ENCODE peak calls at places on chromosome 11, in ten cellular contexts. One of them, this sample, is unnamed. For H3K4me1, the result is how much of the 10 kb centered on the place peaks cover.

GRCh38 chr11:129613076-129613475 is 202.6 kb upstream of the TMEM45B start:
- DNase-seq in GM12878: no peak
- DNase-seq in esophagus muscularis mucosa: peak
- DNase-seq in ovary: no peak
- DNase-seq in tibial nerve: no peak
- DNase-seq in A549: no peak
- DNase-seq in SK-N-SH: no peak
- DNase-seq in transverse colon: no peak
- DNase-seq in sigmoid colon: no peak
- DNase-seq in suprapubic skin: no peak
- DNase-seq in this sample: no peak

GRCh38 chr11:28114116-28114515 is 5.9 kb downstream of the METTL15 start:
- DNase-seq in SK-N-SH: no peak
- DNase-seq in transverse colon: no peak
- DNase-seq in suprapubic skin: no peak
- DNase-seq in tibial nerve: no peak
- DNase-seq in sigmoid colon: no peak
- DNase-seq in A549: no peak
- DNase-seq in ovary: no peak
- DNase-seq in GM12878: no peak
- DNase-seq in esophagus muscularis mucosa: no peak
- DNase-seq in this sample: no peak

GRCh38 chr11:92859290-92859689 is 110.2 kb upstream of the MTNR1B start:
- DNase-seq in SK-N-SH: no peak
- DNase-seq in transverse colon: no peak
- DNase-seq in ovary: no peak
- DNase-seq in esophagus muscularis mucosa: no peak
- DNase-seq in GM12878: no peak
- DNase-seq in suprapubic skin: no peak
- DNase-seq in A549: no peak
- DNase-seq in sigmoid colon: no peak
- DNase-seq in tibial nerve: no peak
- DNase-seq in this sample: no peak

GRCh38 chr11:31882951-31883392 is 71.8 kb upstream of the PAX6 start:
- DNase-seq in transverse colon: no peak
- DNase-seq in sigmoid colon: no peak
- DNase-seq in SK-N-SH: no peak
- DNase-seq in GM12878: no peak
- DNase-seq in A549: no peak
- DNase-seq in suprapubic skin: no peak
- DNase-seq in ovary: no peak
- DNase-seq in tibial nerve: no peak
- DNase-seq in esophagus muscularis mucosa: no peak
- DNase-seq in this sample: no peak

GRCh38 chr11:43825217-43825816 is 55.3 kb upstream of the ALKBH3 start:
- DNase-seq in transverse colon: no peak
- DNase-seq in SK-N-SH: peak
- DNase-seq in A549: peak
- DNase-seq in sigmoid colon: no peak
- DNase-seq in suprapubic skin: no peak
- DNase-seq in GM12878: no peak
- DNase-seq in tibial nerve: peak
- DNase-seq in esophagus muscularis mucosa: no peak
- DNase-seq in ovary: no peak
- DNase-seq in this sample: no peak

GRCh38 chr11:102268083-102268984 is 49.0 kb upstream of the BIRC3 start:
- DNase-seq in A549: peak
- DNase-seq in SK-N-SH: peak
- DNase-seq in suprapubic skin: peak
- DNase-seq in GM12878: peak
- DNase-seq in esophagus muscularis mucosa: no peak
- DNase-seq in tibial nerve: peak
- DNase-seq in transverse colon: peak
- DNase-seq in sigmoid colon: peak
- DNase-seq in ovary: peak
- DNase-seq in this sample: peak

GRCh38 chr11:8785998-8786397 is 103.4 kb downstream of the RPL27A start:
- DNase-seq in sigmoid colon: no peak
- DNase-seq in SK-N-SH: no peak
- DNase-seq in transverse colon: no peak
- DNase-seq in suprapubic skin: no peak
- DNase-seq in ovary: no peak
- DNase-seq in esophagus muscularis mucosa: no peak
- DNase-seq in tibial nerve: no peak
- DNase-seq in A549: no peak
- DNase-seq in GM12878: no peak
- DNase-seq in this sample: no peak

GRCh38 chr11:36507824-36508489 is 2.1 kb downstream of the TRAF6 start:
- DNase-seq in GM12878: no peak
- DNase-seq in SK-N-SH: no peak
- DNase-seq in ovary: no peak
- DNase-seq in esophagus muscularis mucosa: no peak
- DNase-seq in suprapubic skin: no peak
- DNase-seq in tibial nerve: no peak
- DNase-seq in A549: no peak
- DNase-seq in sigmoid colon: no peak
- DNase-seq in transverse colon: no peak
- DNase-seq in this sample: no peak

GRCh38 chr11:122981388-122982264 is at the start of gene BSX:
- DNase-seq in suprapubic skin: no peak
- DNase-seq in GM12878: no peak
- DNase-seq in A549: no peak
- DNase-seq in transverse colon: peak
- DNase-seq in sigmoid colon: no peak
- DNase-seq in tibial nerve: no peak
- DNase-seq in esophagus muscularis mucosa: no peak
- DNase-seq in ovary: no peak
- DNase-seq in SK-N-SH: no peak
- DNase-seq in this sample: peak

GRCh38 chr11:71498091-71498490 is 29.0 kb upstream of the KRTAP5-7 start:
- DNase-seq in A549: no peak
- DNase-seq in SK-N-SH: no peak
- DNase-seq in tibial nerve: no peak
- DNase-seq in ovary: no peak
- DNase-seq in transverse colon: no peak
- DNase-seq in GM12878: no peak
- DNase-seq in suprapubic skin: no peak
- DNase-seq in sigmoid colon: no peak
- DNase-seq in esophagus muscularis mucosa: no peak
- DNase-seq in this sample: no peak

GRCh38 chr11:17760102-17761029 is 25.8 kb downstream of the KCNC1 start:
- DNase-seq in transverse colon: peak
- DNase-seq in tibial nerve: no peak
- DNase-seq in sigmoid colon: no peak
- DNase-seq in A549: peak
- DNase-seq in ovary: no peak
- DNase-seq in GM12878: peak
- DNase-seq in suprapubic skin: no peak
- DNase-seq in esophagus muscularis mucosa: no peak
- DNase-seq in SK-N-SH: peak
- DNase-seq in this sample: no peak

GRCh38 chr11:63917685-63918523 is 940 bp upstream of the RCOR2 start:
- DNase-seq in ovary: peak
- DNase-seq in tibial nerve: no peak
- DNase-seq in esophagus muscularis mucosa: no peak
- DNase-seq in GM12878: no peak
- DNase-seq in A549: peak
- DNase-seq in SK-N-SH: peak
- DNase-seq in suprapubic skin: no peak
- DNase-seq in sigmoid colon: peak
- DNase-seq in transverse colon: peak
- DNase-seq in this sample: peak

DNA sequence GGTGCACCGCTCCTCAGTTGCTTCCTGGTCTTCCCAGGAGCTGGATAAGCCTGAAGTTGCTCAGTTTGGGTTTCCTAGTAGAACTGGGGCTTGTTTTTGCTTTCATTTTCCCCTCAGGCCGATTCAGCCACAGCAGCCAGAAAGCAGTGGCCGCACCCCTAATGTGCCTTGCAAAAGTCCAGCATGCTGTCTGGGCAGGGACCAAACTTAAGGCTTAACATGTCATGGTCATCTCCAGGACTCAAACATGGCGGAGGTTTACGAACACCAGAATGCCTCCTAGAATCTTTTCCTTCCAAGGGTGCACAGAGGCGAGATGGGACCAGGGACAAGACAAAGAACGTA is 2.5 kb downstream of the GNG3 start:
- DNase-seq in A549: no peak
- DNase-seq in esophagus muscularis mucosa: no peak
- DNase-seq in transverse colon: no peak
- DNase-seq in sigmoid colon: peak
- DNase-seq in GM12878: no peak
- DNase-seq in suprapubic skin: no peak
- DNase-seq in ovary: no peak
- DNase-seq in tibial nerve: no peak
- DNase-seq in SK-N-SH: no peak
- DNase-seq in this sample: no peak
- TF ChIP-seq EP300 in A549: no peak
- TF ChIP-seq EP300 in esophagus muscularis mucosa: no peak
- TF ChIP-seq EP300 in transverse colon: no peak
- TF ChIP-seq EP300 in sigmoid colon: no peak
- TF ChIP-seq EP300 in GM12878: no peak
- TF ChIP-seq EP300 in suprapubic skin: no peak
- TF ChIP-seq EP300 in ovary: no peak
- TF ChIP-seq EP300 in tibial nerve: no peak
- TF ChIP-seq EP300 in SK-N-SH: no peak
- TF ChIP-seq EP300 in this sample: no peak

GRCh38 chr11:5288108-5288911 is 13.4 kb downstream of the OR51B4 start:
- DNase-seq in GM12878: no peak
- DNase-seq in tibial nerve: no peak
- DNase-seq in A549: no peak
- DNase-seq in esophagus muscularis mucosa: no peak
- DNase-seq in SK-N-SH: no peak
- DNase-seq in ovary: no peak
- DNase-seq in suprapubic skin: no peak
- DNase-seq in transverse colon: no peak
- DNase-seq in sigmoid colon: no peak
- DNase-seq in this sample: no peak

GRCh38 chr11:5293028-5293427 is 8.7 kb downstream of the OR51B4 start:
- DNase-seq in SK-N-SH: no peak
- DNase-seq in ovary: no peak
- DNase-seq in tibial nerve: no peak
- DNase-seq in A549: no peak
- DNase-seq in GM12878: no peak
- DNase-seq in transverse colon: no peak
- DNase-seq in esophagus muscularis mucosa: no peak
- DNase-seq in suprapubic skin: no peak
- DNase-seq in sigmoid colon: no peak
- DNase-seq in this sample: no peak

GRCh38 chr11:5291207-5291838 is 10.4 kb downstream of the OR51B4 start:
- DNase-seq in transverse colon: no peak
- DNase-seq in esophagus muscularis mucosa: no peak
- DNase-seq in sigmoid colon: no peak
- DNase-seq in tibial nerve: no peak
- DNase-seq in ovary: no peak
- DNase-seq in A549: peak
- DNase-seq in GM12878: no peak
- DNase-seq in SK-N-SH: peak
- DNase-seq in suprapubic skin: no peak
- DNase-seq in this sample: no peak

GRCh38 chr11:5288912-5289525 is 12.7 kb downstream of the OR51B4 start:
- DNase-seq in ovary: no peak
- DNase-seq in esophagus muscularis mucosa: no peak
- DNase-seq in GM12878: no peak
- DNase-seq in tibial nerve: no peak
- DNase-seq in SK-N-SH: no peak
- DNase-seq in transverse colon: no peak
- DNase-seq in A549: no peak
- DNase-seq in sigmoid colon: no peak
- DNase-seq in suprapubic skin: no peak
- DNase-seq in this sample: no peak

GRCh38 chr11:5289696-5290095 is 12.1 kb downstream of the OR51B4 start:
- DNase-seq in suprapubic skin: no peak
- DNase-seq in tibial nerve: no peak
- DNase-seq in A549: no peak
- DNase-seq in ovary: no peak
- DNase-seq in SK-N-SH: no peak
- DNase-seq in transverse colon: no peak
- DNase-seq in sigmoid colon: no peak
- DNase-seq in GM12878: no peak
- DNase-seq in esophagus muscularis mucosa: no peak
- DNase-seq in this sample: no peak
- H3K4me3 ChIP-seq in suprapubic skin: no peak
- H3K4me3 ChIP-seq in tibial nerve: no peak
- H3K4me3 ChIP-seq in A549: no peak
- H3K4me3 ChIP-seq in ovary: no peak
- H3K4me3 ChIP-seq in SK-N-SH: no peak
- H3K4me3 ChIP-seq in transverse colon: no peak
- H3K4me3 ChIP-seq in sigmoid colon: no peak
- H3K4me3 ChIP-seq in GM12878: no peak
- H3K4me3 ChIP-seq in esophagus muscularis mucosa: no peak
- H3K4me3 ChIP-seq in this sample: no peak

DNA sequence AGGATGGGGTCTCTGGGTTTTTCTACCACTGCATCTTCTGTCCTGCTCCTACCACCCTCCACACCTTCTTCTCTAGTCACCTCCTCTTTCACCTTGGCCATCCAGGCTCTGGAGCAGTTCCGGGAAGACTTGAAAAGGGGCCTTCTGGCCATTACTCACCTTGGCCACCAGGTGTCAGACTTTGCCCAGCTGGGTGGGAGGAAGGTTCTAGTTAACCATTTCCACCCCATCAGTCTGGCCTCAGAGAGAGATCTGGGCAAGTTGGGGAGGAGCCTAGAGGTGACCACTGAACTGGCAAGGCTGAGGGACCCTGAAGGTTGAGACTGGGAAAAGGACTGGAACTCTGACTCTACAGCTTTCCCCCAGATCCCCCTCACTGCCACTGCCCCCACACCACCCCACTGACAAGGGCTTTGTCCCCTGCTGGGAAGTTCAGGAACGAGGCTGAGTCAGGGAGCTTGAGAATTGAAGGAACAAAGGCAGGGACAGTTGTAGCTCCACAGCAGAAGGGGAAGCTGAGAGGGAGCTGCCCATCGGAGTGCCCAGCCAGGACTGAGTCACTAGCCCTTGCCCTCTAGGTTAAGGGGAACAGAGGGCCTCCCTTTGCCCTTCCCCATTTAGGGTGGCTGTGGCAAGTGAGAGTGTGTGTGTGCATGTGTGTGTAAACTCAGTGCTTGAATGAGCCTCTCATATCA is 3.7 kb upstream of the POLD4 start:
- DNase-seq in GM12878: no peak
- DNase-seq in SK-N-SH: peak
- DNase-seq in sigmoid colon: peak
- DNase-seq in transverse colon: peak
- DNase-seq in A549: peak
- DNase-seq in suprapubic skin: no peak
- DNase-seq in esophagus muscularis mucosa: no peak
- DNase-seq in tibial nerve: no peak
- DNase-seq in ovary: peak
- DNase-seq in this sample: peak
- H3K4me1 ChIP-seq in GM12878: under half
- H3K4me1 ChIP-seq in SK-N-SH: under half
- H3K4me1 ChIP-seq in sigmoid colon: under half
- H3K4me1 ChIP-seq in transverse colon: under half
- H3K4me1 ChIP-seq in A549: half or more
- H3K4me1 ChIP-seq in suprapubic skin: half or more
- H3K4me1 ChIP-seq in esophagus muscularis mucosa: half or more
- H3K4me1 ChIP-seq in tibial nerve: half or more
- H3K4me1 ChIP-seq in ovary: under half
- H3K4me1 ChIP-seq in this sample: under half

GRCh38 chr11:110529043-110529442 is 99.3 kb downstream of the FDX1 start:
- DNase-seq in A549: no peak
- DNase-seq in suprapubic skin: no peak
- DNase-seq in GM12878: no peak
- DNase-seq in tibial nerve: no peak
- DNase-seq in sigmoid colon: no peak
- DNase-seq in esophagus muscularis mucosa: no peak
- DNase-seq in SK-N-SH: no peak
- DNase-seq in ovary: no peak
- DNase-seq in transverse colon: no peak
- DNase-seq in this sample: no peak
- TF ChIP-seq EP300 in A549: no peak
- TF ChIP-seq EP300 in suprapubic skin: no peak
- TF ChIP-seq EP300 in GM12878: no peak
- TF ChIP-seq EP300 in tibial nerve: no peak
- TF ChIP-seq EP300 in sigmoid colon: no peak
- TF ChIP-seq EP300 in esophagus muscularis mucosa: no peak
- TF ChIP-seq EP300 in SK-N-SH: no peak
- TF ChIP-seq EP300 in ovary: no peak
- TF ChIP-seq EP300 in transverse colon: no peak
- TF ChIP-seq EP300 in this sample: no peak

This sample was measured in upper lobe of left lung.